ENCODE peak calls at places on chromosomes 2 and 18, in four cellular contexts. K is IMR-90, F is H9, H is H1. R is an unnamed sample.

GRCh38 chr18:23377669-23378469 is 75.2 kb upstream of the RIOK3 start:
- DNase-seq in F (no peak), H (no peak), K (peak), R (peak)

GRCh38 chr2:31428001-31428418 is 13.5 kb upstream of the XDH start:
- DNase-seq in F (peak), H (peak), K (peak), R (peak)

GRCh38 chr2:10909996-10910341 is 1.8 kb upstream of the KCNF1 start:
- DNase-seq in F (peak), H (no peak), K (no peak), R (peak)

GRCh38 chr2:237262838-237263771 is 150.9 kb downstream of the COL6A3 start:
- DNase-seq in H (no peak), F (no peak), K (peak), R (no peak)

GRCh38 chr2:179129574-179130238 is 79.8 kb upstream of the CCDC141 start:
- DNase-seq in K (peak), H (no peak), F (no peak), R (peak)

GRCh38 chr18:6885992-6886823 is 156.7 kb downstream of the ARHGAP28 start:
- DNase-seq in F (no peak), H (no peak), K (peak), R (peak)

GRCh38 chr2:177239053-177239452 is 25.5 kb downstream of the NFE2L2 start:
- DNase-seq in K (no peak), F (no peak), H (no peak), R (no peak)

GRCh38 chr18:44939037-44939665 is 258.5 kb downstream of the SETBP1 start:
- DNase-seq in K (no peak), F (no peak), H (no peak), R (no peak)

GRCh38 chr2:239704737-239705136 is 303.9 kb upstream of the HDAC4 start:
- DNase-seq in H (no peak), F (no peak), K (no peak), R (no peak)

GRCh38 chr18:43341014-43341413 is 63.7 kb upstream of the SYT4 start:
- DNase-seq in H (no peak), K (no peak), F (no peak), R (no peak)

GRCh38 chr2:241268306-241268705 is 47.2 kb downstream of the HDLBP start:
- DNase-seq in H (no peak), K (no peak), F (peak), R (no peak)

GRCh38 chr2:170733821-170734600 is 18.9 kb downstream of the SP5 start:
- DNase-seq in H (no peak), K (no peak), F (no peak), R (peak)

GRCh38 chr2:59232394-59233165 is 991.5 kb upstream of the FANCL start:
- DNase-seq in K (no peak), H (no peak), F (no peak), R (no peak)
- H4K5ac ChIP-seq in K (no peak), H (no peak), F (no peak), R (no peak)

DNA sequence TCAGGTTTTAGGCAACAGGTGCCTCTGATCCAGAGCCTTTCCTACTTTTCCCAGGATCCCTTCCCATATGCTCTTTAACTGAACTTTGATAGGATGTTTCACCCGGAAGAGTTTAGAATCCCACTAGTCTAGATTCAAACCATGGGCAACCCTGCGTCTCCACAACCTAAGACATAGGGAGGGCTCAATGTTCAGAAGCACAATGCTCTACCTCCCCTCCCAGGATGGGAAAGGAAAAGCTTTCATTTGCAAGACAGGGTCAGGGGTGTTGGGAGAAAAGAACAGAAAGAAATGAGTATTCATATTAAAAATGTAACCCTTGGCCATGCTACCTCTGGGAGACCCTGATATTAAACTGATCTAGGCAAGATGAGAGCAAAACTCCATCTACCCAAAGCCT is 230.4 kb downstream of the MREG start:
- DNase-seq in H (no peak), F (no peak), K (no peak), R (no peak)
- H2AK5ac ChIP-seq in H (no peak), F (no peak), K (peak), R (no peak)

GRCh38 chr18:49007663-49008062 is 56.9 kb upstream of the SMAD7 start:
- DNase-seq in K (no peak), F (no peak), H (no peak), R (no peak)
- H3K9ac ChIP-seq in K (no peak), F (no peak), H (no peak), R (no peak)

GRCh38 chr2:203869207-203869606 is 1.6 kb downstream of the CTLA4 start:
- DNase-seq in K (no peak), H (no peak), F (no peak), R (no peak)

GRCh38 chr2:203870942-203871341 is 3.4 kb downstream of the CTLA4 start:
- DNase-seq in K (no peak), F (no peak), H (no peak), R (no peak)

GRCh38 chr2:203870481-203870880 is 2.9 kb downstream of the CTLA4 start:
- DNase-seq in K (no peak), F (no peak), H (no peak), R (no peak)

GRCh38 chr2:203871371-203871983 is 3.9 kb downstream of the CTLA4 start:
- DNase-seq in K (no peak), F (no peak), H (no peak), R (no peak)

DNA sequence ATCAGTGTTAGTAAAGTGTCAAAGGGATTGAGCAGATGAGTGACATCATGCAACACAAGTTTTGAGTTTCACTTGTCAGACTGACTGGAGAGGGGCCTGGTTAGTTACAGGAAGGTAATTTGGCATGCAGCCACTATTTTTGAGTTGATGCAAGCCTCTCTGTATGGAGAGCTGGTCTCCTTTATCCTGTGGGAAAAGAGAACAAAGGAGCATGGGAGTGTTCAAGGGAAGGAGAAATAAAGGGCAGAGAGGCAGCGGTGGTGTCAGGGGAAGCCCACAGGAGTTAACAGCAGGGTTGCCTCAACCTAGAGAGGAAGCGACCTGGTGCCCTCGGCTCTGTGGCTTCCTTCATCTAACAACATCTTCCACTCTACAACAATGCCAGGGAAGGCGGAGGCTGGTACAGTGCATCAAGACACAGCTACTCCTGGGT is 2.1 kb downstream of the CTLA4 start:
- DNase-seq in F (no peak), K (no peak), H (no peak), R (no peak)
- H4K5ac ChIP-seq in F (no peak), K (no peak), H (no peak), R (no peak)

GRCh38 chr2:128642316-128642715 is 323.6 kb upstream of the HS6ST1 start:
- DNase-seq in K (no peak), H (no peak), F (peak), R (no peak)
- H2AK5ac ChIP-seq in K (no peak), H (peak), F (no peak), R (peak)

GRCh38 chr2:47334356-47335136 is 68.4 kb upstream of the MSH2 start:
- DNase-seq in F (peak), K (no peak), H (no peak), R (peak)
- H3K9ac ChIP-seq in F (no peak), K (no peak), H (peak), R (peak)

GRCh38 chr2:149080104-149080503 is 41.6 kb downstream of the LYPD6B start:
- DNase-seq in F (no peak), K (no peak), H (no peak), R (no peak)
- H4K5ac ChIP-seq in F (no peak), K (no peak), H (no peak), R (no peak)